ENCODE peak calls at places on chromosomes 12 and 14, in six cellular contexts. R is T-cell; E is cardiac fibroblast; I is stimulated activated CD4-positive, alpha-beta T cell treated with anti-CD3 and anti-CD28 coated beads, TNF-alpha, amount 100 ng/mL, for 48 hours; C is neural crest cell; V is SK-N-SH. G is an unnamed sample.

GRCh38 chr14:85443001-85443400 is 86.9 kb upstream of the FLRT2 start:
- DNase-seq in R (no peak), E (peak; percentile 16), I (no peak), C (no peak), V (no peak), G (no peak)

GRCh38 chr12:55931780-55932545 is 1.0 kb downstream of the DGKA start:
- DNase-seq in R (no peak), E (peak; percentile 60), I (no peak), C (peak; percentile 29), V (peak; percentile 88), G (no peak)

GRCh38 chr14:66403183-66403582 is 83.0 kb upstream of the CCDC196 start:
- DNase-seq in R (no peak), E (peak; percentile 46), I (no peak), C (no peak), V (no peak), G (peak; percentile 31)

GRCh38 chr14:61501714-61502458 is 180.5 kb downstream of the PRKCH start:
- DNase-seq in R (no peak), E (no peak), I (no peak), C (no peak), V (no peak), G (no peak)

GRCh38 chr12:12997734-12998133 is 2.3 kb downstream of the HEBP1 start:
- DNase-seq in R (no peak), E (no peak), I (no peak), C (no peak), V (no peak), G (no peak)

GRCh38 chr14:78010688-78011087 is 159.5 kb upstream of the NRXN3 start:
- DNase-seq in R (no peak), E (peak; percentile 32), I (no peak), C (no peak), V (no peak), G (peak; percentile 95)

GRCh38 chr14:96202441-96203094 is 2.1 kb upstream of the BDKRB2 start:
- DNase-seq in R (no peak), E (no peak), I (no peak), C (no peak), V (no peak), G (no peak)

GRCh38 chr14:90624228-90624627 is 192.0 kb downstream of the TTC7B start:
- DNase-seq in R (no peak), E (no peak), I (no peak), C (no peak), V (no peak), G (no peak)

GRCh38 chr12:53049582-53050318 is at the start of gene TNS2:
- DNase-seq in R (no peak), E (peak; percentile 86), I (no peak), C (no peak), V (peak; percentile 72), G (no peak)

GRCh38 chr12:32437095-32437515 is 37.7 kb downstream of the FGD4 start:
- DNase-seq in R (no peak), E (peak; percentile 88), I (no peak), C (no peak), V (no peak), G (no peak)

GRCh38 chr12:17301544-17301943 is 695.6 kb upstream of the LMO3 start:
- DNase-seq in R (no peak), E (no peak), I (no peak), C (no peak), V (no peak), G (no peak)

GRCh38 chr14:104443391-104444158 is 136.0 kb upstream of the C14orf180 start:
- DNase-seq in R (no peak), E (no peak), I (no peak), C (no peak), V (peak; percentile 63), G (no peak)

GRCh38 chr14:34347683-34348082 is 114.4 kb downstream of the SPTSSA start:
- DNase-seq in R (no peak), E (no peak), I (no peak), C (no peak), V (no peak), G (no peak)

GRCh38 chr12:108768591-108769500 is 37.5 kb upstream of the CORO1C start:
- DNase-seq in R (no peak), E (no peak), I (no peak), C (peak; percentile 23), V (peak; percentile 46), G (no peak)